ENCODE peak calls at places on chromosomes 16 and 17, in four cellular contexts. C is mucosa of descending colon, N is pancreas, K is heart left ventricle. J is an unnamed sample. For H3K9me3 and H3K4me1, the result is how much of the 10 kb centered on the place peaks cover.

GRCh38 chr17:2701996-2702741 is 9.4 kb downstream of the CLUH start:
- DNase-seq in K (no peak), N (peak), C (peak), J (no peak)

GRCh38 chr17:8922451-8922850 is 43.1 kb downstream of the PIK3R5 start:
- DNase-seq in N (no peak), C (no peak), K (no peak), J (no peak)

GRCh38 chr16:88936008-88936912 is 40.7 kb downstream of the CBFA2T3 start:
- DNase-seq in K (peak), N (peak), C (peak), J (no peak)

GRCh38 chr17:63293310-63293709 is 152.8 kb downstream of the CYB561 start:
- DNase-seq in C (no peak), K (no peak), N (no peak), J (no peak)

GRCh38 chr17:27760069-27760885 is 40.1 kb downstream of the NOS2 start:
- DNase-seq in C (no peak), K (peak), N (peak), J (no peak)

GRCh38 chr17:28745777-28746473 is 2.1 kb downstream of the TRAF4 start:
- DNase-seq in C (peak), K (no peak), N (peak), J (peak)

GRCh38 chr16:23317266-23317661 is 15.2 kb downstream of the SCNN1B start:
- DNase-seq in K (no peak), N (no peak), C (peak), J (no peak)

GRCh38 chr17:4594406-4595349 is 10.3 kb downstream of the SMTNL2 start:
- DNase-seq in K (no peak), C (no peak), N (peak), J (no peak)

GRCh38 chr17:73187203-73187769 is 5.6 kb upstream of the COG1 start:
- DNase-seq in C (no peak), K (no peak), N (no peak), J (no peak)

GRCh38 chr17:40038882-40039513 is 15.2 kb downstream of the MED24 start:
- DNase-seq in N (no peak), K (peak), C (no peak), J (no peak)

GRCh38 chr16:52649870-52650269 is 102.9 kb upstream of the TOX3 start:
- DNase-seq in K (no peak), C (no peak), N (no peak), J (no peak)

GRCh38 chr17:6393368-6393952 is 41.5 kb downstream of the AIPL1 start:
- DNase-seq in C (no peak), K (no peak), N (no peak), J (no peak)

GRCh38 chr16:49576173-49576494 is 202.5 kb downstream of the C16orf78 start:
- DNase-seq in N (no peak), K (no peak), C (no peak), J (no peak)

GRCh38 chr17:49582789-49583188 is 7.1 kb downstream of the NXPH3 start:
- DNase-seq in C (no peak), N (no peak), K (no peak), J (no peak)

GRCh38 chr17:22510504-22510903 is 818.2 kb downstream of the KCNJ18 start:
- DNase-seq in N (no peak), K (no peak), C (no peak), J (no peak)
- H3K9me3 ChIP-seq in N (under half), K (under half), C (half or more), J (under half)

GRCh38 chr16:27239026-27239425 is 29.5 kb downstream of the NSMCE1 start:
- DNase-seq in K (no peak), N (no peak), C (no peak), J (no peak)

GRCh38 chr16:27241658-27242057 is 26.9 kb downstream of the NSMCE1 start:
- DNase-seq in N (no peak), C (no peak), K (no peak), J (no peak)

GRCh38 chr16:27240948-27241531 is 27.5 kb downstream of the NSMCE1 start:
- DNase-seq in K (no peak), C (no peak), N (peak), J (no peak)

GRCh38 chr16:27238591-27238990 is 30.0 kb downstream of the NSMCE1 start:
- DNase-seq in C (no peak), N (no peak), K (no peak), J (no peak)

DNA sequence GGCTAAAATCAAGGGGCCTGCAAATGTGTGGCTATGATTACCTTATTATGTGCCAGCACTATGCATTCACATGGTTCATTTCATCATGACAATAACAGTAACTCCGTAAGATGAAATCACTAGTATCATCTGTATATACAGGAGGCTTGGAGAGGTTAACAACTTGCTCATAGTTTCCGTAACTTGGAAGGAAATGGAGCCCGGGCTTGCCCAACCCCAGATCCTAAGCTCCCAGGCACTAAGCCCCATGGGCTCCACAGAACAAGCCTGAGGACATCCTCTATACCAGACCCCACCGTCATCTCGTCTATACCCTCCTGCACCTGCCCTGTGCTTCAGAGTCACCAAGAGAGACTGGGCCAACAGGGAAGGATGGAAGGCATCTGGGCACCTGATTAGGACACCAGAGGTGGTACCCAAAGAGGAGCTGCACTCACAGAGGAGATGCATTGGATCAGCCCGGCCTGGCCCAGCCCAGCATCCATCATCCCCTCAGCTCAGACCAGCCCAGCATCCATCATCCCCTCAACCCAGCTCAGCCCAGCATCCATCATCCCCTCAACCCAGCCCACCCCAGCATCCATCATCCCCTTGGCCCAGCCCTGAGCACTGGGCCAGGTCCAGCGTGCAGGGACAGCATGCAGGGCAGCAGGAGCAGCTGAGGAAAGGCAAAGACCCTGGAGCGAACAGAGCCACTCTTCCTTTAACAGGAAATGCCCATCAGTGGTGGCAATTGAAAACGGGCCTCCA is 28.5 kb downstream of the NSMCE1 start:
- DNase-seq in C (no peak), N (no peak), K (no peak), J (no peak)
- H3K4me1 ChIP-seq in C (half or more), N (under half), K (under half), J (under half)

DNA sequence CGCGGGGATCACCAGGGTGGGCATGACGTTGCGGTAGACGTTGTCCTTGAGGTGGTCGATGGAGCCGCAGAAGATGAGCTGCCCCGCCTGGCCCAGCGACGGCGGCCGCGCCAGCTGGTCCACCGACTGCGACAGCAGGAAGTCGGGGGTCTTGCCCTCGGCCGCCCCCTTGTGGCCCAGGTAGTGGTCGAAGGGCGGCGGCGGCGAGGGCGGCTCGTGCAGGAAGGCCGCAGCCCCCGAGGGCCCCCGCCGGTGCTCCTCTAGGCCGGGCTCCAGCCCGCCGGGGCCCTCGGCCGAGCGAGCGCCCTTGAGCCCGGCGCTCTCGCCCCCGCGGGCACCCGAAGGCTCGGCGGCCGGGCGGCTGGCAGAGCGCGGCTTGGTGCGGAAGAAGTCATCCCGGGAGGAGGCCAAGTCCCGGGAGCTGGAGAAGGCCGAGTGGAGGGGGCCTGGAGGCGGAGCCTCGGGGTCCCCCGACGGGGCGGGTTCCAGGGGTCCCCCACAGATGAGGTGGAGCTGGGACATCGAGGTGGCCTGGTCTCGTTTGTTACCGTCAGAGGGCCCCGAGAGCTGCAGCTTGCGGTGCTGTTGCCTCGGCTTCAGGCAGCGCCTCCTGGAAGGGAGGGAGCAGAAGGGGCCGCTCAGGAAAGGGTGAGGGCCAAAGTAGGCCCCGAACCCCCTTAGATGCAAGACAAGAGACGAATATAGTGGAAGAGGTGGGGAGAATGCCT is 8.9 kb downstream of the FAM171A2 start:
- DNase-seq in N (peak), K (no peak), C (peak), J (no peak)
- TF ChIP-seq CTCF in N (no peak), K (peak), C (peak), J (peak)

GRCh38 chr17:70520447-70520846 is 351.1 kb downstream of the KCNJ2 start:
- DNase-seq in K (no peak), N (no peak), C (no peak), J (no peak)

GRCh38 chr17:70521821-70522256 is 352.5 kb downstream of the KCNJ2 start:
- DNase-seq in K (peak), N (no peak), C (no peak), J (no peak)

GRCh38 chr17:70519300-70519699 is 350.0 kb downstream of the KCNJ2 start:
- DNase-seq in N (no peak), C (no peak), K (no peak), J (no peak)

GRCh38 chr17:70523407-70523806 is 354.1 kb downstream of the KCNJ2 start:
- DNase-seq in C (no peak), K (no peak), N (no peak), J (no peak)

GRCh38 chr17:70517808-70518207 is 348.5 kb downstream of the KCNJ2 start:
- DNase-seq in N (no peak), K (no peak), C (no peak), J (no peak)
- H3K9me3 ChIP-seq in N (under half), K (under half), C (under half), J (under half)

J was measured in RWPE2.